ENCODE peak calls at places on chromosomes 4 and X, in seven cellular contexts. One of them, this sample, is unnamed. For H3K9me3 and H3K36me3, the result is how much of the 10 kb centered on the place peaks cover.

GRCh38 chrX:109845996-109846395 is 112.9 kb upstream of the ACSL4 start:
- DNase-seq in cardiac muscle cell: peak
- DNase-seq in naive thymus-derived CD4-positive, alpha-beta T cell: no peak
- DNase-seq in suprapubic skin: no peak
- DNase-seq in endodermal cell: no peak
- DNase-seq in right atrium auricular region: no peak
- DNase-seq in transverse colon: no peak
- DNase-seq in this sample: no peak

GRCh38 chr4:40055873-40056721 is 553 bp upstream of the N4BP2 start:
- DNase-seq in cardiac muscle cell: peak
- DNase-seq in naive thymus-derived CD4-positive, alpha-beta T cell: peak
- DNase-seq in suprapubic skin: peak
- DNase-seq in transverse colon: peak
- DNase-seq in right atrium auricular region: peak
- DNase-seq in endodermal cell: peak
- DNase-seq in this sample: peak

GRCh38 chr4:98293089-98293887 is 32.1 kb downstream of the RAP1GDS1 start:
- DNase-seq in transverse colon: no peak
- DNase-seq in cardiac muscle cell: peak
- DNase-seq in endodermal cell: no peak
- DNase-seq in naive thymus-derived CD4-positive, alpha-beta T cell: no peak
- DNase-seq in suprapubic skin: no peak
- DNase-seq in right atrium auricular region: no peak
- DNase-seq in this sample: no peak

GRCh38 chr4:140219567-140219966 is 65.6 kb upstream of the MAML3 start:
- DNase-seq in suprapubic skin: no peak
- DNase-seq in transverse colon: no peak
- DNase-seq in endodermal cell: peak
- DNase-seq in cardiac muscle cell: no peak
- DNase-seq in right atrium auricular region: no peak
- DNase-seq in naive thymus-derived CD4-positive, alpha-beta T cell: no peak
- DNase-seq in this sample: no peak

GRCh38 chr4:76116821-76117220 is 31.4 kb downstream of the NUP54 start:
- DNase-seq in transverse colon: no peak
- DNase-seq in naive thymus-derived CD4-positive, alpha-beta T cell: no peak
- DNase-seq in cardiac muscle cell: no peak
- DNase-seq in right atrium auricular region: no peak
- DNase-seq in suprapubic skin: no peak
- DNase-seq in endodermal cell: no peak
- DNase-seq in this sample: no peak

GRCh38 chrX:40166582-40166981 is 68.8 kb upstream of the BCOR start:
- DNase-seq in naive thymus-derived CD4-positive, alpha-beta T cell: no peak
- DNase-seq in suprapubic skin: no peak
- DNase-seq in cardiac muscle cell: no peak
- DNase-seq in endodermal cell: peak
- DNase-seq in transverse colon: no peak
- DNase-seq in right atrium auricular region: no peak
- DNase-seq in this sample: no peak

GRCh38 chr4:27040351-27040750 is 179.7 kb downstream of the STIM2 start:
- DNase-seq in endodermal cell: no peak
- DNase-seq in transverse colon: no peak
- DNase-seq in cardiac muscle cell: no peak
- DNase-seq in right atrium auricular region: no peak
- DNase-seq in naive thymus-derived CD4-positive, alpha-beta T cell: no peak
- DNase-seq in suprapubic skin: no peak
- DNase-seq in this sample: no peak

GRCh38 chr4:41160010-41160789 is 54.1 kb downstream of the APBB2 start:
- DNase-seq in naive thymus-derived CD4-positive, alpha-beta T cell: no peak
- DNase-seq in endodermal cell: peak
- DNase-seq in right atrium auricular region: no peak
- DNase-seq in transverse colon: no peak
- DNase-seq in suprapubic skin: no peak
- DNase-seq in cardiac muscle cell: peak
- DNase-seq in this sample: no peak

GRCh38 chr4:36255575-36255974 is 11.3 kb upstream of the ARAP2 start:
- DNase-seq in naive thymus-derived CD4-positive, alpha-beta T cell: peak
- DNase-seq in cardiac muscle cell: no peak
- DNase-seq in transverse colon: peak
- DNase-seq in suprapubic skin: no peak
- DNase-seq in endodermal cell: no peak
- DNase-seq in right atrium auricular region: no peak
- DNase-seq in this sample: no peak

GRCh38 chr4:121799208-121799823 is 1.8 kb upstream of the EXOSC9 start:
- DNase-seq in right atrium auricular region: no peak
- DNase-seq in endodermal cell: no peak
- DNase-seq in suprapubic skin: no peak
- DNase-seq in cardiac muscle cell: no peak
- DNase-seq in transverse colon: no peak
- DNase-seq in naive thymus-derived CD4-positive, alpha-beta T cell: no peak
- DNase-seq in this sample: no peak

GRCh38 chr4:165293061-165293460 is 34.4 kb upstream of the MSMO1 start:
- DNase-seq in endodermal cell: no peak
- DNase-seq in cardiac muscle cell: no peak
- DNase-seq in naive thymus-derived CD4-positive, alpha-beta T cell: no peak
- DNase-seq in right atrium auricular region: no peak
- DNase-seq in suprapubic skin: no peak
- DNase-seq in transverse colon: no peak
- DNase-seq in this sample: no peak

GRCh38 chr4:80781436-80781835 is 249.1 kb upstream of the BMP3 start:
- DNase-seq in suprapubic skin: no peak
- DNase-seq in right atrium auricular region: no peak
- DNase-seq in naive thymus-derived CD4-positive, alpha-beta T cell: no peak
- DNase-seq in cardiac muscle cell: no peak
- DNase-seq in endodermal cell: no peak
- DNase-seq in transverse colon: no peak
- DNase-seq in this sample: no peak

GRCh38 chr4:108224628-108225053 is 55.9 kb upstream of the LEF1 start:
- DNase-seq in right atrium auricular region: no peak
- DNase-seq in transverse colon: no peak
- DNase-seq in endodermal cell: peak
- DNase-seq in cardiac muscle cell: peak
- DNase-seq in naive thymus-derived CD4-positive, alpha-beta T cell: no peak
- DNase-seq in suprapubic skin: no peak
- DNase-seq in this sample: no peak

GRCh38 chrX:107205770-107206696 is at the start of the genes DNAAF6 and NUP62CL:
- DNase-seq in endodermal cell: peak
- DNase-seq in right atrium auricular region: no peak
- DNase-seq in suprapubic skin: peak
- DNase-seq in naive thymus-derived CD4-positive, alpha-beta T cell: peak
- DNase-seq in cardiac muscle cell: peak
- DNase-seq in transverse colon: peak
- DNase-seq in this sample: peak

GRCh38 chr4:151744614-151745013 is 16.2 kb downstream of the GATB start:
- DNase-seq in suprapubic skin: no peak
- DNase-seq in naive thymus-derived CD4-positive, alpha-beta T cell: no peak
- DNase-seq in right atrium auricular region: no peak
- DNase-seq in endodermal cell: peak
- DNase-seq in transverse colon: no peak
- DNase-seq in cardiac muscle cell: peak
- DNase-seq in this sample: no peak

GRCh38 chr4:41304221-41304620 is 47.5 kb downstream of the UCHL1 start:
- DNase-seq in naive thymus-derived CD4-positive, alpha-beta T cell: no peak
- DNase-seq in right atrium auricular region: no peak
- DNase-seq in transverse colon: no peak
- DNase-seq in cardiac muscle cell: no peak
- DNase-seq in endodermal cell: no peak
- DNase-seq in suprapubic skin: no peak
- DNase-seq in this sample: no peak

GRCh38 chrX:16754019-16754418 is 32.2 kb upstream of the TXLNG start:
- DNase-seq in suprapubic skin: no peak
- DNase-seq in transverse colon: no peak
- DNase-seq in cardiac muscle cell: no peak
- DNase-seq in right atrium auricular region: no peak
- DNase-seq in endodermal cell: peak
- DNase-seq in naive thymus-derived CD4-positive, alpha-beta T cell: no peak
- DNase-seq in this sample: no peak

GRCh38 chr4:72424006-72424405 is 145.0 kb downstream of the ADAMTS3 start:
- DNase-seq in naive thymus-derived CD4-positive, alpha-beta T cell: no peak
- DNase-seq in transverse colon: no peak
- DNase-seq in right atrium auricular region: no peak
- DNase-seq in endodermal cell: no peak
- DNase-seq in suprapubic skin: no peak
- DNase-seq in cardiac muscle cell: no peak
- DNase-seq in this sample: no peak

GRCh38 chr4:28686618-28687017 is 1826.0 kb downstream of the STIM2 start:
- DNase-seq in cardiac muscle cell: peak
- DNase-seq in transverse colon: peak
- DNase-seq in endodermal cell: peak
- DNase-seq in suprapubic skin: no peak
- DNase-seq in right atrium auricular region: no peak
- DNase-seq in naive thymus-derived CD4-positive, alpha-beta T cell: no peak
- DNase-seq in this sample: peak

GRCh38 chr4:6278801-6279197 is 9.1 kb downstream of the WFS1 start:
- DNase-seq in endodermal cell: no peak
- DNase-seq in suprapubic skin: no peak
- DNase-seq in right atrium auricular region: peak
- DNase-seq in cardiac muscle cell: peak
- DNase-seq in transverse colon: peak
- DNase-seq in naive thymus-derived CD4-positive, alpha-beta T cell: no peak
- DNase-seq in this sample: no peak

DNA sequence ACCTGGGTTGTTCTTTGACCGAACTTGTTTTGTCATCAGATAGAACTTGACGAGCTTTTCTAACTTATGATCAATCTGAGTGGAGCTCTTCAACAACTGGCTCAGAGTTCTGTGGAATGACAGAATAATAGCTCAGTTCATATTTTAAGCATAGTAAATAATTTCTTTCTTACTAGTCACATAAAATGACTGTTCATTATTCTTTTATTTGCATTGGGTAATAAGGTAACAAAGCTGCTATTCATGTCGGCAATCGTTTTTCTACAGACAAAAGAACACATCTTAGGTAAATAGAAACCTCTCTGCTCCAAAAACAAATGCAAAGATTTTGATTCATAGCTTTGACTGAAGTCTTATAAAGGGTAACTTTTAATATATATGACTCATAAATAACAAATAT is 57.3 kb upstream of the CXCL8 start:
- DNase-seq in transverse colon: no peak
- DNase-seq in naive thymus-derived CD4-positive, alpha-beta T cell: no peak
- DNase-seq in right atrium auricular region: no peak
- DNase-seq in suprapubic skin: no peak
- DNase-seq in cardiac muscle cell: no peak
- DNase-seq in endodermal cell: no peak
- DNase-seq in this sample: no peak
- H3K9me3 ChIP-seq in transverse colon: under half
- H3K9me3 ChIP-seq in naive thymus-derived CD4-positive, alpha-beta T cell: under half
- H3K9me3 ChIP-seq in right atrium auricular region: under half
- H3K9me3 ChIP-seq in suprapubic skin: under half
- H3K9me3 ChIP-seq in cardiac muscle cell: under half
- H3K9me3 ChIP-seq in endodermal cell: under half
- H3K9me3 ChIP-seq in this sample: under half

GRCh38 chrX:71537743-71538142 is 4.8 kb downstream of the OGT start:
- DNase-seq in naive thymus-derived CD4-positive, alpha-beta T cell: no peak
- DNase-seq in endodermal cell: no peak
- DNase-seq in suprapubic skin: no peak
- DNase-seq in cardiac muscle cell: no peak
- DNase-seq in right atrium auricular region: no peak
- DNase-seq in transverse colon: no peak
- DNase-seq in this sample: no peak
- H3K36me3 ChIP-seq in naive thymus-derived CD4-positive, alpha-beta T cell: under half
- H3K36me3 ChIP-seq in endodermal cell: under half
- H3K36me3 ChIP-seq in suprapubic skin: under half
- H3K36me3 ChIP-seq in cardiac muscle cell: under half
- H3K36me3 ChIP-seq in right atrium auricular region: under half
- H3K36me3 ChIP-seq in transverse colon: under half
- H3K36me3 ChIP-seq in this sample: under half

DNA sequence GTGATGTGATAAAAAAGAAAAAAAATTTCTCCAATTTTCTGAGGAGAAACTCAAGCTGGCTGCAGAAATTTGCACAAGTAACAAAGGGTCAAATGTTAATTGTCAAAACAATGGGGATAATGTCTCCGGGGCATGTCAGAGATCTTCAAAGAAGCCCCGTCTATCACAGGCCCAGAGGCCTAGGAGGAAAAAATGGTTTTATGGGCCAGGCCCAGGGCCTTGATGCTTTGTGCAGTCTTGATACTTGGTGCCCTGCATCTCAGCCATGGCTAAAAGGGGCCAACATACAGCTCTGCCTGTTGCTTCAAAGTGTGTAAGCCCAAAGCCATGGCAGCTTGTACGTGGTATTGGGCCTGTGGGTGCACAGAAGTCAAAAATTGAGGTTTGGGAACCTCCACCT is 961.0 kb downstream of the FAM133A start:
- DNase-seq in right atrium auricular region: no peak
- DNase-seq in suprapubic skin: no peak
- DNase-seq in transverse colon: no peak
- DNase-seq in endodermal cell: no peak
- DNase-seq in naive thymus-derived CD4-positive, alpha-beta T cell: no peak
- DNase-seq in cardiac muscle cell: no peak
- DNase-seq in this sample: no peak
- H3K9me3 ChIP-seq in right atrium auricular region: under half
- H3K9me3 ChIP-seq in suprapubic skin: under half
- H3K9me3 ChIP-seq in transverse colon: under half
- H3K9me3 ChIP-seq in endodermal cell: half or more
- H3K9me3 ChIP-seq in naive thymus-derived CD4-positive, alpha-beta T cell: under half
- H3K9me3 ChIP-seq in cardiac muscle cell: under half
- H3K9me3 ChIP-seq in this sample: under half

GRCh38 chrX:55489315-55490009 is at the start of gene USP51:
- DNase-seq in cardiac muscle cell: peak
- DNase-seq in suprapubic skin: peak
- DNase-seq in naive thymus-derived CD4-positive, alpha-beta T cell: no peak
- DNase-seq in transverse colon: peak
- DNase-seq in right atrium auricular region: peak
- DNase-seq in endodermal cell: peak
- DNase-seq in this sample: peak
- H3K36me3 ChIP-seq in cardiac muscle cell: under half
- H3K36me3 ChIP-seq in suprapubic skin: under half
- H3K36me3 ChIP-seq in naive thymus-derived CD4-positive, alpha-beta T cell: under half
- H3K36me3 ChIP-seq in transverse colon: under half
- H3K36me3 ChIP-seq in right atrium auricular region: under half
- H3K36me3 ChIP-seq in endodermal cell: under half
- H3K36me3 ChIP-seq in this sample: under half

This sample was measured in right lobe of liver.